ENCODE peak calls at places on chromosomes 3 and 15, in six cellular contexts. G is spleen, Z is breast epithelium, Y is esophagus muscularis mucosa, Q is tibial nerve, L is stomach. U is an unnamed sample. For H3K9me3 and H3K4me1, the result is how much of the 10 kb centered on the place peaks cover.

GRCh38 chr3:27080126-27080525 is 289.1 kb downstream of the NEK10 start:
- DNase-seq in G (no peak), Q (no peak), Z (no peak), Y (no peak), L (no peak), U (no peak)

GRCh38 chr3:72453686-72454085 is 394.6 kb downstream of the SHQ1 start:
- DNase-seq in Y (no peak), Z (no peak), Q (no peak), G (no peak), L (no peak), U (no peak)

GRCh38 chr3:49607105-49607591 is 52.9 kb downstream of the BSN start:
- DNase-seq in Z (peak), Q (no peak), L (peak), Y (no peak), G (no peak), U (no peak)

GRCh38 chr3:146117406-146118285 is 43.3 kb downstream of the PLOD2 start:
- DNase-seq in Q (no peak), Y (no peak), Z (no peak), L (no peak), G (no peak), U (no peak)

GRCh38 chr3:127286571-127287140 is 1.2 kb downstream of the PRR20G start:
- DNase-seq in G (no peak), L (no peak), Q (no peak), Y (peak), Z (no peak), U (no peak)

GRCh38 chr3:194204036-194204792 is 68.3 kb downstream of the HES1 start:
- DNase-seq in L (no peak), Y (no peak), Z (no peak), G (no peak), Q (no peak), U (no peak)

GRCh38 chr15:90645873-90646605 is 71.1 kb upstream of the BLM start:
- DNase-seq in G (no peak), Y (no peak), Q (no peak), Z (no peak), L (peak), U (no peak)

GRCh38 chr15:101373580-101373979 is 78.5 kb upstream of the SNRPA1 start:
- DNase-seq in L (no peak), Y (no peak), G (no peak), Z (no peak), Q (no peak), U (no peak)

GRCh38 chr3:167754049-167754448 is 18.5 kb downstream of the SERPINI1 start:
- DNase-seq in G (no peak), Y (no peak), L (no peak), Z (no peak), Q (no peak), U (no peak)

GRCh38 chr3:127698264-127699097 is 25.7 kb downstream of the ABTB1 start:
- DNase-seq in Y (no peak), L (no peak), G (peak), Z (no peak), Q (no peak), U (no peak)

GRCh38 chr15:97680606-97681220 is 279.8 kb upstream of the ARRDC4 start:
- DNase-seq in Z (no peak), G (no peak), Y (no peak), L (no peak), Q (no peak), U (no peak)

GRCh38 chr3:123283657-123284398 is 82.1 kb downstream of the SEC22A start:
- DNase-seq in G (no peak), L (no peak), Z (no peak), Q (no peak), Y (peak), U (no peak)

GRCh38 chr3:46375814-46376213 is 5.1 kb downstream of the CCR5 start:
- DNase-seq in Q (no peak), G (no peak), L (no peak), Y (no peak), Z (no peak), U (no peak)

GRCh38 chr3:40800343-40800742 is 275.6 kb downstream of the ZNF621 start:
- DNase-seq in G (no peak), Q (peak), Y (peak), L (no peak), Z (peak), U (no peak)

GRCh38 chr3:171329759-171330158 is 130.4 kb downstream of the TNIK start:
- DNase-seq in Y (no peak), L (no peak), G (no peak), Q (no peak), Z (no peak), U (no peak)

GRCh38 chr15:42018306-42019224 is 2.3 kb downstream of the PLA2G4E start:
- DNase-seq in Q (no peak), Z (no peak), G (peak), Y (no peak), L (no peak), U (no peak)

GRCh38 chr3:140216249-140216648 is 281.3 kb downstream of the CLSTN2 start:
- DNase-seq in Z (no peak), Q (no peak), L (no peak), Y (no peak), G (no peak), U (no peak)

GRCh38 chr3:71581981-71582611 is 1.4 kb downstream of the FOXP1 start:
- DNase-seq in Q (peak), G (peak), L (peak), Z (peak), Y (peak), U (no peak)

GRCh38 chr15:31291048-31291578 is 35.5 kb upstream of the KLF13 start:
- DNase-seq in Z (no peak), Q (no peak), Y (no peak), L (no peak), G (no peak), U (no peak)

GRCh38 chr3:171334465-171334811 is 125.8 kb downstream of the TNIK start:
- DNase-seq in L (peak), Z (no peak), Y (no peak), G (no peak), Q (no peak), U (no peak)

GRCh38 chr15:66294157-66294931 is 976 bp downstream of the DIS3L start:
- DNase-seq in Y (no peak), L (no peak), Z (no peak), Q (peak), G (no peak), U (peak)

GRCh38 chr15:77839431-77839830 is 206.7 kb upstream of the LINGO1 start:
- DNase-seq in Q (no peak), Y (no peak), G (peak), L (no peak), Z (no peak), U (no peak)

GRCh38 chr3:31230834-31231233 is 301.9 kb upstream of the STT3B start:
- DNase-seq in L (no peak), Q (no peak), Z (no peak), Y (no peak), G (no peak), U (no peak)

GRCh38 chr3:31462050-31462569 is 70.6 kb upstream of the STT3B start:
- DNase-seq in Y (no peak), Q (no peak), G (no peak), Z (no peak), L (no peak), U (no peak)

GRCh38 chr3:49775538-49775937 is 10.8 kb downstream of the IP6K1 start:
- DNase-seq in Q (no peak), Z (no peak), L (peak), Y (no peak), G (no peak), U (no peak)

GRCh38 chr3:40574661-40575060 is 49.9 kb downstream of the ZNF621 start:
- DNase-seq in Z (no peak), G (no peak), Q (no peak), L (no peak), Y (no peak), U (no peak)

GRCh38 chr3:159860727-159861126 is 127.9 kb upstream of the IL12A start:
- DNase-seq in Y (peak), Z (no peak), L (no peak), G (no peak), Q (no peak), U (no peak)

GRCh38 chr15:78302579-78302978 is 3.2 kb upstream of the SKIC8 start:
- DNase-seq in Q (no peak), Z (no peak), Y (no peak), L (no peak), G (no peak), U (no peak)

GRCh38 chr3:99960941-99961340 is 143.3 kb downstream of the CMSS1 start:
- DNase-seq in L (no peak), Q (no peak), Z (no peak), G (no peak), Y (no peak), U (no peak)

GRCh38 chr3:136196401-136197158 is 445 bp upstream of the MSL2 start:
- DNase-seq in Z (peak), Q (peak), Y (peak), G (peak), L (peak), U (peak)
- TF ChIP-seq POLR2A in Z (peak), Q (peak), Y (peak), G (peak), L (peak), U (peak)

DNA sequence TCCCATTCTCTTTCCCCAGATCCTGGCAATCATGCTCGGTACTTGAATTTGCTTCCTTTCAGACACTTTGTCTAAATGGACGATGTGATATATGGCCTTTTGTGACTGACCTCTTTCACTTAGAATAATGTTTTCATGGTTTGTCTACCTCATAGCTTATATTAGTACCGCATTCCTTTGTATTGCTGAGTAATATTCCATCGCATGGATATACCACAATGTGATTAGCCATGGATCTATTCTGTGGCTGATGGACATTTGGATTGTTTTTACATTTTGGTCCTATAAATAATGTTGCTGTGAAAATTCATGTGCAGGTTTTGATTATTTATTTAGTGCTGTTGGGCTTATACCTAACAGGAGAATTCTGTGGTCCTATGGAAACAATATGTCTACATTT is 458.6 kb downstream of the GABRG3 start:
- DNase-seq in Z (no peak), L (no peak), Q (no peak), G (no peak), Y (no peak), U (no peak)
- H3K9me3 ChIP-seq in Z (under half), L (under half), Q (under half), G (under half), Y (under half), U (under half)

GRCh38 chr15:59299919-59300617 is 72.6 kb downstream of the MYO1E start:
- DNase-seq in Q (peak), G (peak), L (peak), Y (no peak), Z (peak), U (peak)

GRCh38 chr15:59296181-59296617 is 76.5 kb downstream of the MYO1E start:
- DNase-seq in L (no peak), G (no peak), Q (no peak), Y (no peak), Z (no peak), U (no peak)

GRCh38 chr15:59300618-59301139 is 72.0 kb downstream of the MYO1E start:
- DNase-seq in G (no peak), Q (peak), Z (no peak), Y (no peak), L (peak), U (no peak)

GRCh38 chr15:59298876-59299275 is 73.8 kb downstream of the MYO1E start:
- DNase-seq in Y (no peak), Q (no peak), L (no peak), G (no peak), Z (no peak), U (no peak)

DNA sequence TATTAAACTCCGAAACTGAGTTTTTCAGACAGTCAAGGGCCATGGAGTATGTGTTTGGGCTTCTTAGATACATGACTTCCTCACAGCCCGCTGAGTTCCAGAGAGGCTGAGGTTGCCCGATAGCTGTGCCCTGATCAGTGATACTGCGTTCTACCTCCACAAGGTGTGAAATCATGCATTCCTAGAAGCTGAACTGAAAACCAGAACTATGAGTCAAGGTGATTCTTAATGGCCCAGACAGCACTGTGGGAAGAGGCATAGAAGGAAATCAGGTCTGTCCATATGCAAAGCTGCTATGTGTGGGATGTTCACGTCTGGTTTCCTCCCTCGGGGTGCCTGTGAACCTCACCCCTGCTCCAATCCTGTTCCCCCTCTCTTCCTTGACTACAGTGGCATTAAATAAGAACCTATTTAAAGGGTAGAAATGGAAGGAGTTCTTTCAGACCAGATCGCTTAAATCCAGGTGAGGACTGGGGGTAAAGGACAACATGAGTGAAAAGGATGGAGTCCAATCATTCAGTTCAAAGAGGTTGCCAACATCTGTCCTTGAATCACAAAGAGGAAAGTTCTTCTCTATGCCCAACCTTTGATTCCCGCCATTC is 74.3 kb downstream of the MYO1E start:
- DNase-seq in Q (no peak), Z (no peak), Y (no peak), L (no peak), G (no peak), U (no peak)
- H3K4me1 ChIP-seq in Q (under half), Z (under half), Y (half or more), L (under half), G (half or more), U (under half)

DNA sequence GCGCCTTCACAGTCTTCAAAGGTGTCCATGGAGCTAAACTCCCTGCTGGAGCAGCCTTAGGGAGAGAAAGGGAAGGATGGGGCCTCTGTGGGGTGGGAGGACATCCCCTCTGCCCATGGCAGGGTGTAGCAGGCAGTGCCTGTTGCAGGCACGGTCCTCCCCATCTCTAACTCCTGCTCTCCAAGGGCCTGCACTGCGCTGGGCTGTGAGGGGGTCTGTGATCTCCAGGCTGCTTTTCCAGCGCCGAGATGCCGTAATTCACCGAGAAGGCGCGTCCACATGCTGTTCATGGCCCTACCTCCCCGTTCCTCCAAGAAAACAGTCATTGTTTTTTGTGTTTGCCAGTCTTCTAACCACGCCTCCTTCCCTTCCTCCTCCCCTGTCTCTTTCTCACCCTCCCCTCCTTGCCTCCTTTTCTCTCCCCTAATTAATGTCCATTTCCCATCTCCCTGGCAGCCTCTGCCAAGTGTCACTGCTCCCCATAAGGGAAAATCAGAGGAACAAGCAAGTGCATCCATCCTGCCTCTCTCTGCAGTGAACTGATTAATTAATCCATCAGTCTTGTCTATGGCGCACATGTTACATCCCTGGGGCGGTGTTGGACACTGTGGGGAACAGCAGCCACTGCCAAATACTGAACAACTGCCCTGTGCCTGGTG is 17.7 kb upstream of the LAMP3 start:
- DNase-seq in G (no peak), Y (no peak), L (no peak), Z (no peak), Q (no peak), U (no peak)
- TF ChIP-seq POLR2A in G (no peak), Y (no peak), L (no peak), Z (no peak), Q (no peak), U (no peak)

GRCh38 chr15:87033056-87033455 is 953.4 kb downstream of the AGBL1 start:
- DNase-seq in G (no peak), Y (no peak), Z (no peak), Q (no peak), L (no peak), U (no peak)
- H3K9me3 ChIP-seq in G (under half), Y (under half), Z (under half), Q (under half), L (under half), U (under half)

GRCh38 chr15:63986751-63987341 is 59.4 kb downstream of the DAPK2 start:
- DNase-seq in L (peak), Y (no peak), Z (no peak), G (peak), Q (no peak), U (no peak)

GRCh38 chr15:63992300-63992699 is 54.0 kb downstream of the DAPK2 start:
- DNase-seq in L (no peak), Q (no peak), G (no peak), Y (no peak), Z (no peak), U (no peak)

GRCh38 chr15:63987979-63988378 is 58.3 kb downstream of the DAPK2 start:
- DNase-seq in Y (no peak), Q (no peak), Z (no peak), G (peak), L (peak), U (no peak)

GRCh38 chr15:63991706-63992105 is 54.6 kb downstream of the DAPK2 start:
- DNase-seq in Z (no peak), Y (no peak), G (no peak), L (no peak), Q (no peak), U (no peak)

GRCh38 chr15:63990449-63990848 is 55.8 kb downstream of the DAPK2 start:
- DNase-seq in L (no peak), G (peak), Q (no peak), Y (no peak), Z (no peak), U (no peak)
- H3K4me1 ChIP-seq in L (under half), G (half or more), Q (under half), Y (under half), Z (under half), U (under half)

GRCh38 chr15:44145495-44145894 is 49.6 kb downstream of the FRMD5 start:
- DNase-seq in L (no peak), Q (no peak), G (no peak), Z (no peak), Y (no peak), U (no peak)
- TF ChIP-seq POLR2A in L (no peak), Q (no peak), G (no peak), Z (no peak), Y (no peak), U (no peak)

DNA sequence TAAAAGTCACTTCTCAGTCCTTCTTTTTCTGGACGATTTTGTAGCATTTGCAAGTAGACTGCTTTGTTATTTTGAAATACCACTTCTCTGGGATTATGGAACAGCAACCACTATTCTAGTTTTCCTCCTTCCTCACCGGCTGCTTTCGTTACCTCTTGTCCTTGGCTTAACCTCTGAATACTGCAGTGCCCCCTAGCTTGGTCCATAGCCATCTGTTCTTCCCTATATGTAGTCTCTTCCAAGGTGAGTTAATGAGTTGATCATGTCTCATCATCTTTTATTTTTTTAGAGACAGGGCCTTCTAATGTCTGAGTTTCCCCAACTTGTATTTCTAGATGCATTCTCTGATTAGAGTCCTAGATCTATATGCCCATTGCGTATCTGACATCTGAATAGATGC is 694.3 kb downstream of the NTRK3 start:
- DNase-seq in Z (no peak), L (no peak), Q (no peak), G (no peak), Y (no peak), U (no peak)
- H3K9me3 ChIP-seq in Z (under half), L (under half), Q (under half), G (under half), Y (under half), U (under half)

U was measured in esophagus squamous epithelium.